ENCODE peak calls at places on chromosomes 4 and X, in nine cellular contexts. V is lower leg skin; U is GM20000; O is left ventricle myocardium inferior; K is fibroblast of the aortic adventitia; E is stimulated activated CD4-positive, alpha-beta T cell treated with anti-CD3 and anti-CD28 coated beads, Interleukin-4, amount 100 ng/mL, for 24 hours; R is omental fat pad; Y is activated CD4-positive, CD25-positive, alpha-beta regulatory T cell; Q is CD4-positive, CD25-positive, alpha-beta regulatory T cell. P is an unnamed sample.

GRCh38 chrX:116318672-116319071 is 117.7 kb upstream of the SLC6A14 start:
- DNase-seq in V (no peak), U (no peak), O (no peak), K (no peak), E (no peak), R (no peak), Y (no peak), Q (no peak), P (no peak)

GRCh38 chrX:86148024-86148511 is at the start of gene DACH2:
- DNase-seq in V (peak; percentile 30), U (peak; percentile 52), O (peak; percentile 64), K (peak; percentile 16), E (peak; percentile 13), R (peak; percentile 38), Y (no peak), Q (peak; percentile 42), P (no peak)

GRCh38 chrX:118702741-118703140 is 24.7 kb upstream of the IL13RA1 start:
- DNase-seq in V (no peak), U (no peak), O (no peak), K (no peak), E (no peak), R (no peak), Y (no peak), Q (no peak), P (no peak)

GRCh38 chrX:45422216-45422925 is 221.7 kb upstream of the DIPK2B start:
- DNase-seq in V (no peak), U (no peak), O (no peak), K (no peak), E (no peak), R (no peak), Y (no peak), Q (no peak), P (no peak)

GRCh38 chr4:99462875-99463464 is 27.8 kb upstream of the ADH7 start:
- DNase-seq in V (peak; percentile 54), U (peak; percentile 68), O (peak; percentile 15), K (peak; percentile 89), E (peak; percentile 50), R (no peak), Y (peak; percentile 3), Q (peak; percentile 59), P (peak; percentile 56)

GRCh38 chr4:73868206-73869129 is 725 bp upstream of the CXCL1 start:
- DNase-seq in V (no peak), U (peak; percentile 21), O (no peak), K (peak; percentile 38), E (no peak), R (no peak), Y (no peak), Q (no peak), P (no peak)

GRCh38 chr4:11428701-11429571 is at the start of gene HS3ST1:
- DNase-seq in V (peak; percentile 62), U (peak; percentile 69), O (peak; percentile 82), K (peak; percentile 72), E (peak; percentile 27), R (peak; percentile 43), Y (peak; percentile 14), Q (peak; percentile 42), P (no peak)

GRCh38 chr4:7055111-7055989 is 12.2 kb downstream of the TADA2B start:
- DNase-seq in V (no peak), U (no peak), O (no peak), K (no peak), E (no peak), R (no peak), Y (no peak), Q (no peak), P (no peak)

GRCh38 chrX:102976290-102976689 is 39.2 kb downstream of the RAB40AL start:
- DNase-seq in V (no peak), U (no peak), O (no peak), K (peak; percentile 50), E (no peak), R (no peak), Y (no peak), Q (no peak), P (no peak)

GRCh38 chrX:43707812-43708548 is 51.9 kb downstream of the MAOA start:
- DNase-seq in V (peak; percentile 79), U (no peak), O (peak; percentile 60), K (peak; percentile 15), E (no peak), R (no peak), Y (no peak), Q (no peak), P (no peak)

GRCh38 chrX:134599173-134599914 is 58.9 kb downstream of the PLAC1 start:
- DNase-seq in V (peak; percentile 19), U (no peak), O (no peak), K (peak; percentile 95), E (peak; percentile 47), R (no peak), Y (no peak), Q (peak; percentile 15), P (no peak)

GRCh38 chrX:130716822-130717405 is 186.1 kb downstream of the ENOX2 start:
- DNase-seq in V (no peak), U (no peak), O (no peak), K (peak; percentile 44), E (no peak), R (no peak), Y (no peak), Q (no peak), P (no peak)

GRCh38 chr4:13327991-13328390 is 156.1 kb downstream of the RAB28 start:
- DNase-seq in V (no peak), U (no peak), O (no peak), K (peak; percentile 8), E (no peak), R (no peak), Y (no peak), Q (no peak), P (no peak)

GRCh38 chrX:24694825-24695224 is 1.1 kb downstream of the POLA1 start:
- DNase-seq in V (no peak), U (no peak), O (no peak), K (peak; percentile 4), E (no peak), R (no peak), Y (no peak), Q (no peak), P (no peak)

GRCh38 chr4:105895324-105895608 is at the start of gene NPNT:
- DNase-seq in V (no peak), U (peak; percentile 61), O (no peak), K (no peak), E (no peak), R (no peak), Y (no peak), Q (no peak), P (no peak)

GRCh38 chr4:95550566-95550965 is 1.8 kb upstream of the UNC5C start:
- DNase-seq in V (no peak), U (no peak), O (no peak), K (no peak), E (no peak), R (no peak), Y (no peak), Q (no peak), P (no peak)

GRCh38 chr4:71187399-71188196 is 151.2 kb upstream of the SLC4A4 start:
- DNase-seq in V (no peak), U (no peak), O (peak; percentile 23), K (peak; percentile 42), E (peak; percentile 7), R (peak; percentile 33), Y (no peak), Q (peak; percentile 21), P (peak; percentile 55)

GRCh38 chr4:133150643-133151300 is 1.7 kb downstream of the PCDH10 start:
- DNase-seq in V (no peak), U (peak; percentile 10), O (no peak), K (no peak), E (no peak), R (no peak), Y (no peak), Q (no peak), P (no peak)

GRCh38 chrX:48897157-48897620 is 379 bp downstream of the TIMM17B start:
- DNase-seq in V (peak; percentile 67), U (no peak), O (peak; percentile 60), K (peak; percentile 59), E (peak; percentile 73), R (peak; percentile 64), Y (no peak), Q (peak; percentile 68), P (no peak)

GRCh38 chr4:27027428-27027827 is 166.8 kb downstream of the STIM2 start:
- DNase-seq in V (no peak), U (no peak), O (no peak), K (no peak), E (no peak), R (no peak), Y (no peak), Q (no peak), P (no peak)

GRCh38 chr4:138609943-138610350 is 367.8 kb upstream of the SLC7A11 start:
- DNase-seq in V (no peak), U (peak; percentile 12), O (no peak), K (peak; percentile 97), E (no peak), R (no peak), Y (no peak), Q (no peak), P (no peak)

GRCh38 chr4:184362338-184362737 is 112.0 kb downstream of the IRF2 start:
- DNase-seq in V (no peak), U (no peak), O (no peak), K (no peak), E (no peak), R (no peak), Y (no peak), Q (no peak), P (no peak)

GRCh38 chr4:102598759-102599379 is 97.7 kb downstream of the NFKB1 start:
- DNase-seq in V (no peak), U (peak; percentile 30), O (no peak), K (no peak), E (peak; percentile 56), R (no peak), Y (no peak), Q (no peak), P (no peak)

GRCh38 chr4:1489639-1489995 is 83.4 kb upstream of the NKX1-1 start:
- DNase-seq in V (no peak), U (no peak), O (no peak), K (no peak), E (no peak), R (no peak), Y (no peak), Q (no peak), P (no peak)

GRCh38 chrX:13013353-13014110 is 30.9 kb downstream of the FAM9C start:
- DNase-seq in V (peak; percentile 34), U (no peak), O (no peak), K (no peak), E (peak; percentile 34), R (no peak), Y (no peak), Q (peak; percentile 83), P (no peak)

GRCh38 chr4:156476359-156476758 is 495.2 kb downstream of the PDGFC start:
- DNase-seq in V (no peak), U (no peak), O (no peak), K (peak; percentile 94), E (no peak), R (no peak), Y (no peak), Q (no peak), P (no peak)

GRCh38 chr4:121998024-121998423 is 46.2 kb upstream of the TRPC3 start:
- DNase-seq in V (no peak), U (no peak), O (no peak), K (no peak), E (no peak), R (no peak), Y (no peak), Q (peak; percentile 2), P (no peak)

GRCh38 chr4:179353791-179354190 is 1911.6 kb upstream of the AGA start:
- DNase-seq in V (no peak), U (no peak), O (no peak), K (no peak), E (no peak), R (no peak), Y (no peak), Q (no peak), P (no peak)

GRCh38 chrX:2840961-2841360 is 12.2 kb downstream of the GYG2 start:
- DNase-seq in V (no peak), U (no peak), O (no peak), K (no peak), E (no peak), R (no peak), Y (no peak), Q (no peak), P (no peak)

GRCh38 chrX:40685352-40685918 is 38.1 kb upstream of the CXorf38 start:
- DNase-seq in V (no peak), U (no peak), O (no peak), K (no peak), E (no peak), R (no peak), Y (no peak), Q (peak; percentile 26), P (no peak)

GRCh38 chr4:120557372-120557771 is 365.2 kb downstream of the PRDM5 start:
- DNase-seq in V (no peak), U (no peak), O (no peak), K (peak; percentile 2), E (no peak), R (no peak), Y (no peak), Q (no peak), P (no peak)

P was measured in Jurkat, Clone E6-1.